ENCODE peak calls at places on chromosome 6, in five cellular contexts. F is KG1, E is adrenal gland, C is immature natural killer cell, N is iris pigment epithelial cell. Z is an unnamed sample.

GRCh38 chr6:6057442-6058053 is 50.8 kb upstream of the NRN1 start:
- DNase-seq in F (peak), C (no peak), E (no peak), N (peak), Z (peak)

GRCh38 chr6:158557927-158558326 is 2.0 kb upstream of the TMEM181 start:
- DNase-seq in N (no peak), F (no peak), E (no peak), C (no peak), Z (no peak)

GRCh38 chr6:116902634-116903033 is 25.6 kb downstream of the RFX6 start:
- DNase-seq in N (no peak), C (no peak), F (no peak), E (no peak), Z (no peak)

GRCh38 chr6:20412674-20413073 is 11.0 kb downstream of the E2F3 start:
- DNase-seq in E (no peak), F (no peak), N (no peak), C (no peak), Z (no peak)

GRCh38 chr6:166382500-166382932 is 224 bp downstream of the MPC1 start:
- DNase-seq in F (no peak), N (no peak), E (no peak), C (no peak), Z (no peak)

GRCh38 chr6:119887671-119888070 is 538.1 kb upstream of the MAN1A1 start:
- DNase-seq in E (no peak), F (no peak), C (no peak), N (no peak), Z (no peak)

GRCh38 chr6:149895702-149896310 is 2.1 kb downstream of the RAET1E start:
- DNase-seq in E (peak), F (peak), C (no peak), N (peak), Z (peak)

GRCh38 chr6:150297327-150298028 is 71.3 kb upstream of the IYD start:
- DNase-seq in F (no peak), C (no peak), E (no peak), N (peak), Z (no peak)

GRCh38 chr6:41732601-41733348 is 2.6 kb downstream of the TFEB start:
- DNase-seq in N (peak), C (peak), E (no peak), F (no peak), Z (no peak)

GRCh38 chr6:35731414-35731735 is 5.5 kb upstream of the ARMC12 start:
- DNase-seq in N (peak), E (peak), F (peak), C (peak), Z (peak)

GRCh38 chr6:108438918-108439317 is 121.8 kb upstream of the FOXO3 start:
- DNase-seq in C (no peak), F (no peak), E (no peak), N (no peak), Z (no peak)

GRCh38 chr6:143402721-143403336 is 47.7 kb downstream of the ADAT2 start:
- DNase-seq in C (no peak), N (no peak), E (no peak), F (no peak), Z (no peak)

GRCh38 chr6:87909849-87910248 is 137.8 kb upstream of the SPACA1 start:
- DNase-seq in N (peak), E (no peak), C (no peak), F (no peak), Z (peak)

GRCh38 chr6:44054635-44055559 is 72.4 kb downstream of the MRPL14 start:
- DNase-seq in E (no peak), F (no peak), C (no peak), N (no peak), Z (no peak)

GRCh38 chr6:16446241-16446640 is 207.9 kb downstream of the GMPR start:
- DNase-seq in C (no peak), N (peak), F (no peak), E (no peak), Z (peak)

GRCh38 chr6:64266351-64266821 is 630.8 kb downstream of the PHF3 start:
- DNase-seq in N (no peak), C (no peak), E (no peak), F (no peak), Z (no peak)

GRCh38 chr6:139757766-139758655 is 383.6 kb upstream of the CITED2 start:
- DNase-seq in F (no peak), E (no peak), N (peak), C (no peak), Z (no peak)

GRCh38 chr6:113936093-113936934 is 34.6 kb downstream of the HDAC2 start:
- DNase-seq in N (peak), F (peak), E (no peak), C (no peak), Z (peak)

GRCh38 chr6:53465732-53466131 is 79.2 kb downstream of the GCLC start:
- DNase-seq in C (no peak), E (peak), F (no peak), N (peak), Z (no peak)

GRCh38 chr6:94362061-94362864 is 942.9 kb upstream of the EPHA7 start:
- DNase-seq in E (no peak), C (no peak), F (no peak), N (no peak), Z (no peak)

GRCh38 chr6:156427345-156427744 is 349.8 kb upstream of the ARID1B start:
- DNase-seq in F (no peak), E (no peak), N (peak), C (no peak), Z (peak)

GRCh38 chr6:70997379-70997778 is 40.5 kb upstream of the B3GAT2 start:
- DNase-seq in N (no peak), F (no peak), C (no peak), E (no peak), Z (no peak)

GRCh38 chr6:25991785-25992412 is 29.3 kb downstream of the TRIM38 start:
- DNase-seq in C (peak), F (peak), E (peak), N (peak), Z (peak)

GRCh38 chr6:66096679-66097078 is 389.7 kb upstream of the EYS start:
- DNase-seq in C (no peak), N (no peak), F (no peak), E (no peak), Z (no peak)

GRCh38 chr6:125107048-125107447 is 46.5 kb upstream of the TPD52L1 start:
- DNase-seq in E (no peak), F (no peak), N (no peak), C (no peak), Z (no peak)

GRCh38 chr6:134176283-134176975 is 124.0 kb upstream of the SLC2A12 start:
- DNase-seq in E (peak), C (peak), F (no peak), N (peak), Z (no peak)

GRCh38 chr6:83908813-83909212 is 49.3 kb downstream of the CYB5R4 start:
- DNase-seq in F (no peak), N (peak), C (no peak), E (no peak), Z (no peak)

GRCh38 chr6:142737368-142738060 is 207.5 kb downstream of the HIVEP2 start:
- DNase-seq in C (no peak), N (peak), E (no peak), F (no peak), Z (peak)

GRCh38 chr6:169162968-169163903 is 90.4 kb downstream of the THBS2 start:
- DNase-seq in N (peak), E (peak), F (peak), C (no peak), Z (peak)

GRCh38 chr6:138493413-138493812 is 5.9 kb downstream of the NHSL1 start:
- DNase-seq in F (no peak), N (peak), E (no peak), C (no peak), Z (no peak)

GRCh38 chr6:157669747-157670216 is 153.3 kb upstream of the SNX9 start:
- DNase-seq in F (no peak), C (no peak), E (peak), N (peak), Z (peak)

GRCh38 chr6:43630980-43631619 is 2.0 kb upstream of the GTPBP2 start:
- DNase-seq in C (no peak), N (no peak), E (no peak), F (no peak), Z (no peak)

GRCh38 chr6:121522771-121523386 is 87.4 kb downstream of the GJA1 start:
- DNase-seq in N (peak), F (no peak), E (no peak), C (no peak), Z (no peak)

GRCh38 chr6:21051777-21052176 is 517.5 kb downstream of the CDKAL1 start:
- DNase-seq in C (no peak), F (no peak), N (no peak), E (no peak), Z (no peak)

GRCh38 chr6:109291893-109292292 is 90.4 kb downstream of the CD164 start:
- DNase-seq in F (no peak), E (no peak), N (no peak), C (no peak), Z (no peak)

GRCh38 chr6:158409451-158409850 is 97.2 kb downstream of the TULP4 start:
- DNase-seq in N (peak), F (no peak), E (no peak), C (no peak), Z (no peak)

GRCh38 chr6:139473239-139473701 is 98.8 kb upstream of the CITED2 start:
- DNase-seq in C (no peak), N (peak), E (peak), F (no peak), Z (peak)

GRCh38 chr6:121932071-121933009 is 467.1 kb upstream of the HSF2 start:
- DNase-seq in N (peak), F (no peak), C (no peak), E (peak), Z (peak)